ENCODE peak calls at places on chromosomes 5 and 9, in six cellular contexts. Y is GM23338, Q is PC-3, S is neural progenitor cell, N is PC-9, W is GM23248. M is an unnamed sample.

GRCh38 chr9:114372971-114373591 is 14.7 kb downstream of the AKNA start:
- DNase-seq in W (no peak), Y (no peak), Q (no peak), S (no peak), N (no peak), M (peak; percentile 92)

GRCh38 chr5:53782620-53783019 is 222.2 kb downstream of the NDUFS4 start:
- DNase-seq in N (no peak), Q (no peak), W (no peak), Y (no peak), S (peak; percentile 22), M (no peak)

GRCh38 chr9:98184326-98184725 is 8.1 kb downstream of the CORO2A start:
- DNase-seq in S (no peak), Q (no peak), Y (no peak), N (no peak), W (no peak), M (no peak)

GRCh38 chr5:55234171-55234700 is 828 bp upstream of the CCNO start:
- DNase-seq in W (peak; percentile 62), Q (peak; percentile 48), S (peak; percentile 62), N (peak; percentile 47), Y (peak; percentile 56), M (peak; percentile 42)

GRCh38 chr9:128555180-128555721 is 2.9 kb downstream of the SPTAN1 start:
- DNase-seq in N (peak; percentile 76), S (peak; percentile 66), W (peak; percentile 71), Y (peak; percentile 89), Q (peak; percentile 82), M (no peak)

GRCh38 chr9:115289757-115290208 is 171.8 kb upstream of the TNC start:
- DNase-seq in W (peak; percentile 33), Y (no peak), S (no peak), N (no peak), Q (no peak), M (no peak)

GRCh38 chr9:121562261-121562780 is 62.7 kb upstream of the GGTA1 start:
- DNase-seq in S (no peak), Y (no peak), N (no peak), Q (no peak), W (no peak), M (no peak)

GRCh38 chr9:121651295-121652036 is at the start of gene DAB2IP:
- DNase-seq in W (peak; percentile 69), Q (peak; percentile 52), Y (peak; percentile 80), S (peak; percentile 94), N (no peak), M (no peak)

GRCh38 chr5:150429410-150429873 is 16.7 kb upstream of the CD74 start:
- DNase-seq in N (no peak), S (no peak), W (no peak), Q (no peak), Y (no peak), M (no peak)

GRCh38 chr5:134451618-134452505 is 40.2 kb upstream of the CDKN2AIPNL start:
- DNase-seq in Y (no peak), S (no peak), W (peak; percentile 89), N (peak; percentile 65), Q (peak; percentile 80), M (no peak)

GRCh38 chr5:134450374-134450773 is 38.7 kb upstream of the CDKN2AIPNL start:
- DNase-seq in S (no peak), Y (no peak), Q (no peak), W (no peak), N (no peak), M (no peak)

GRCh38 chr5:134456825-134457224 is 45.1 kb upstream of the CDKN2AIPNL start:
- DNase-seq in S (no peak), N (no peak), Y (no peak), W (no peak), Q (no peak), M (no peak)

GRCh38 chr5:134455466-134455865 is 43.8 kb upstream of the CDKN2AIPNL start:
- DNase-seq in N (no peak), S (no peak), W (no peak), Y (no peak), Q (no peak), M (no peak)

DNA sequence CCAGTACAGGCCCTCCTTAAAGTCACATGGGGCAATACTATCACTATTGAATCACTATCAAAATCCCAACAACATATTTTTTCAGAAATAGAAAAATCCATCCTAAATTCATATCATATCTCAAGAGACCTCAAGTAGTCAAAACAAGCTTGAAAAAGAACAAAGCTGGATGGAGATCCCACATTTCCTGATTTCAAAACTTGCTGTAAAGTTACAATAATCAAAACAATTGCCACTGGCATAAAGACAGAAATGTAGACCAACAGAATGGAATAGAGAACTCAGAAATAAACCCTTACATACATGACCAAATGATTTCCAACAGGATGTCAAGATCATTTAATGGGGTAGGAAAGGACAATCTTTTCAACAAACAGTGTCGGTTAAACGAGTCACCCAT is 41.3 kb upstream of the CDKN2AIPNL start:
- DNase-seq in Q (no peak), Y (no peak), W (no peak), N (no peak), S (no peak), M (no peak)
- H3F3A ChIP-seq in Q (no peaks in the 10 kb centered on the region), Y (no peaks in the 10 kb centered on the region), W (peaks cover 3% of the 10 kb centered on the region), N (peaks cover 10% of the 10 kb centered on the region), S (peaks cover 5% of the 10 kb centered on the region), M (no peaks in the 10 kb centered on the region)

GRCh38 chr5:175773534-175774070 is 97.8 kb upstream of the CPLX2 start:
- DNase-seq in S (no peak), Y (no peak), N (no peak), W (no peak), Q (no peak), M (no peak)
- TF ChIP-seq EZH2 in S (peak; percentile 9), Y (no peak), N (no peak), W (no peak), Q (no peak), M (no peak)

GRCh38 chr5:961711-962240 is 46.8 kb upstream of the NKD2 start:
- DNase-seq in W (no peak), Y (no peak), Q (no peak), S (no peak), N (no peak), M (no peak)
- H3K4me3 ChIP-seq in W (no peak overlapping the region), Y (no peak overlapping the region), Q (no peak overlapping the region), S (no peak overlapping the region), N (no peak overlapping the region), M (no peak overlapping the region)

GRCh38 chr5:62502456-62503101 is 76.0 kb upstream of the LRRC70 start:
- DNase-seq in Y (no peak), N (no peak), S (no peak), W (no peak), Q (no peak), M (no peak)

GRCh38 chr5:62509823-62510222 is 68.8 kb upstream of the LRRC70 start:
- DNase-seq in W (no peak), Q (no peak), S (no peak), N (no peak), Y (no peak), M (no peak)

GRCh38 chr5:62504129-62504528 is 74.5 kb upstream of the LRRC70 start:
- DNase-seq in W (no peak), S (no peak), Q (no peak), Y (no peak), N (no peak), M (no peak)

DNA sequence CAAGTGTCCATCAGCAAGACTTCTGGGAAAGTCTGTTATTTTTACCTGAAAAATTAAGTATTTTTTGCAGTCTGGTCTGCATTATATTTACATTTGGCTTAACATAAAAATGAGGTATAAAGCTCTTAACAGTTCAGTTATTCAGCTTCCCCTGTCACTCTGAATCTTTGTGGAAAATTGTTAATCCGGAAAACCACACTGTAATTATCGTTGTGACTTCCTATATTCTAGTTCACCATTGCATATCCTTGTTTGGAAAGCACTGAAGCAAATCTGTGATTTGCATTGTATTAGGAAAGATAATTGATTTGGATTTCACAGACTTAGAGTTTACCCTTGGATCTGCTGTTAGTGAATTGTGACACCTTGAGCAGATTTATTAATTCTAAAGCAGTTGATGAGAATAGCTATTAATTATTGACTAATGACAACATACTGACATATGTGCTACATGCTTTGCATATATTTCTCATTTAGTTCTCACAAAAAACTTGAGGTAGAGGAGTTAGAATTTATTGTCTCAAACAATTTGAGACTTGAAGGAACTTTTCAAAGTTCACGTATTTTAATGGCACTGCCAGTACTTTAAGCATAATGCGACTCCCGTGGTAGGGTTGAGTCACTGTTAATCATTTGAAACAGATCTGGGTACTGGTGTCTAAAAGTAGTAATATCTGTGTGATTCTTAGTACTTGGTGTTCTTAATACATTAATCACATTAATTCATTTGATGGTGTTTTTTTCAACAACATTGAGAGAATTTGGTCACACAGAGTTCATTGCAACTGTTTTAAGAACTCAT is 71.8 kb upstream of the LRRC70 start:
- DNase-seq in Q (no peak), W (no peak), N (no peak), Y (no peak), S (no peak), M (no peak)
- H3F3A ChIP-seq in Q (no peaks in the 10 kb centered on the region), W (no peaks in the 10 kb centered on the region), N (no peaks in the 10 kb centered on the region), Y (no peaks in the 10 kb centered on the region), S (no peaks in the 10 kb centered on the region), M (no peaks in the 10 kb centered on the region)

GRCh38 chr9:133406480-133407307 is 11.1 kb downstream of the REXO4 start:
- DNase-seq in Y (peak; percentile 83), W (peak; percentile 81), N (peak; percentile 37), S (peak; percentile 77), Q (peak; percentile 48), M (peak; percentile 43)

GRCh38 chr9:133404440-133405002 is 13.3 kb downstream of the REXO4 start:
- DNase-seq in N (no peak), S (no peak), Q (no peak), W (no peak), Y (no peak), M (no peak)

GRCh38 chr9:133405508-133406009 is 12.3 kb downstream of the REXO4 start:
- DNase-seq in N (no peak), Q (no peak), W (peak; percentile 75), Y (no peak), S (no peak), M (no peak)

GRCh38 chr9:133408042-133408441 is 9.8 kb downstream of the REXO4 start:
- DNase-seq in N (no peak), W (no peak), Q (no peak), S (no peak), Y (no peak), M (no peak)

GRCh38 chr9:133406039-133406438 is 11.8 kb downstream of the REXO4 start:
- DNase-seq in Y (no peak), S (no peak), N (no peak), Q (no peak), W (no peak), M (no peak)
- TF ChIP-seq EZH2 in Y (no peak), S (no peak), N (no peak), Q (no peak), W (no peak), M (no peak)